ENCODE peak calls at places on chromosomes 5 and 9, in eight cellular contexts. W, S, B, R, Q, T, V and I are unnamed samples.

GRCh38 chr9:75108571-75108970 is 20.3 kb downstream of the OSTF1 start:
- DNase-seq in W (no peak), S (no peak), B (no peak), R (no peak), Q (no peak), T (no peak), V (peak; percentile 84), I (no peak)

GRCh38 chr9:5488616-5489015 is 21.7 kb upstream of the PDCD1LG2 start:
- DNase-seq in W (no peak), S (no peak), B (no peak), R (no peak), Q (no peak), T (no peak), V (no peak), I (no peak)

GRCh38 chr9:133961226-133962165 is 30.6 kb downstream of the VAV2 start:
- DNase-seq in W (no peak), S (no peak), B (no peak), R (no peak), Q (no peak), T (no peak), V (peak; percentile 56), I (no peak)

GRCh38 chr9:126235350-126235740 is 91.3 kb upstream of the MVB12B start:
- DNase-seq in W (no peak), S (no peak), B (no peak), R (no peak), Q (no peak), T (no peak), V (no peak), I (no peak)

GRCh38 chr9:89687216-89687615 is 82.4 kb downstream of the GADD45G start:
- DNase-seq in W (no peak), S (no peak), B (no peak), R (no peak), Q (no peak), T (no peak), V (no peak), I (no peak)

GRCh38 chr9:89080193-89080592 is 88.9 kb downstream of the S1PR3 start:
- DNase-seq in W (no peak), S (no peak), B (no peak), R (no peak), Q (no peak), T (no peak), V (peak; percentile 81), I (no peak)

GRCh38 chr5:176530983-176531901 is 6.0 kb downstream of the RNF44 start:
- DNase-seq in W (no peak), S (no peak), B (peak; percentile 37), R (peak; percentile 39), Q (no peak), T (no peak), V (peak; percentile 59), I (peak; percentile 88)

GRCh38 chr5:174294891-174295620 is 249.6 kb downstream of the NSG2 start:
- DNase-seq in W (no peak), S (no peak), B (no peak), R (no peak), Q (no peak), T (no peak), V (no peak), I (no peak)

GRCh38 chr5:73792687-73793320 is 166.8 kb downstream of the ARHGEF28 start:
- DNase-seq in W (peak; percentile 7), S (peak; percentile 83), B (peak; percentile 51), R (peak; percentile 61), Q (peak; percentile 79), T (peak; percentile 54), V (no peak), I (peak; percentile 57)

GRCh38 chr5:8908055-8908683 is 637.7 kb downstream of the SEMA5A start:
- DNase-seq in W (no peak), S (peak; percentile 78), B (no peak), R (peak; percentile 1), Q (peak; percentile 66), T (no peak), V (no peak), I (peak; percentile 2)

GRCh38 chr5:132380047-132380446 is 10.5 kb downstream of the SLC22A5 start:
- DNase-seq in W (no peak), S (no peak), B (no peak), R (no peak), Q (no peak), T (no peak), V (no peak), I (no peak)

GRCh38 chr5:95923918-95924559 is 37.6 kb downstream of the ELL2 start:
- DNase-seq in W (no peak), S (no peak), B (no peak), R (no peak), Q (no peak), T (no peak), V (no peak), I (no peak)

GRCh38 chr9:137458194-137459146 is 664 bp downstream of the NSMF start:
- DNase-seq in W (no peak), S (peak; percentile 26), B (no peak), R (no peak), Q (no peak), T (no peak), V (peak; percentile 68), I (peak; percentile 73)

GRCh38 chr5:86881493-86882090 is 263.9 kb downstream of the COX7C start:
- DNase-seq in W (no peak), S (no peak), B (no peak), R (no peak), Q (no peak), T (no peak), V (no peak), I (no peak)

GRCh38 chr9:79799691-79800345 is 228.1 kb downstream of the TLE4 start:
- DNase-seq in W (no peak), S (no peak), B (no peak), R (no peak), Q (no peak), T (no peak), V (no peak), I (no peak)

GRCh38 chr5:180328296-180329137 is 24.6 kb downstream of the GFPT2 start:
- DNase-seq in W (peak; percentile 29), S (peak; percentile 91), B (peak; percentile 85), R (peak; percentile 77), Q (peak; percentile 88), T (peak; percentile 86), V (peak; percentile 94), I (peak; percentile 62)

GRCh38 chr5:53418844-53419243 is 61.6 kb upstream of the FST start:
- DNase-seq in W (no peak), S (no peak), B (no peak), R (no peak), Q (no peak), T (no peak), V (no peak), I (no peak)

GRCh38 chr5:170633235-170634041 is 129.6 kb downstream of the KCNIP1 start:
- DNase-seq in W (peak; percentile 28), S (peak; percentile 28), B (no peak), R (no peak), Q (peak; percentile 86), T (no peak), V (peak; percentile 66), I (no peak)

GRCh38 chr5:454936-455335 is 12.0 kb downstream of the EXOC3 start:
- DNase-seq in W (no peak), S (peak; percentile 36), B (no peak), R (no peak), Q (no peak), T (no peak), V (no peak), I (no peak)

GRCh38 chr5:176533894-176534611 is 3.1 kb downstream of the RNF44 start:
- DNase-seq in W (no peak), S (no peak), B (no peak), R (peak; percentile 78), Q (peak; percentile 35), T (peak; percentile 49), V (peak; percentile 74), I (no peak)